ENCODE peak calls at places on chromosomes 6 and 20, in nine cellular contexts. F is endodermal cell; R is NCI-H1105; G is GM03348; O is stimulated activated CD8-positive, alpha-beta memory T cell treated with anti-CD3 and anti-CD28 coated beads, Interleukin-4, amount 100 ng/mL, for 4 hours; Y is Daoy; Z is esophagus squamous epithelium; W is activated CD8-positive, alpha-beta T cell treated with anti-CD3 and anti-CD28 coated beads, Interleukin-2, amount 10 ng/mL, durations not matched to agents 7 days and 5 days; I is H9. E is an unnamed sample.

GRCh38 chr20:63357921-63358905 is 2.9 kb downstream of the CHRNA4 start:
- DNase-seq in I (no peak), Y (no peak), R (peak; percentile 85), W (no peak), F (no peak), O (no peak), Z (no peak), G (no peak), E (peak; percentile 23)

GRCh38 chr6:142696123-142696522 is 248.9 kb downstream of the HIVEP2 start:
- DNase-seq in O (no peak), I (no peak), Y (no peak), G (no peak), W (no peak), F (no peak), Z (no peak), R (no peak), E (no peak)

GRCh38 chr6:32785781-32786533 is 22.6 kb upstream of the HLA-DQB2 start:
- DNase-seq in R (peak; percentile 40), F (peak; percentile 77), Y (peak; percentile 67), W (peak; percentile 54), I (peak; percentile 52), O (no peak), G (peak; percentile 61), Z (no peak), E (peak; percentile 67)

GRCh38 chr20:40767530-40767924 is 78.5 kb upstream of the MAFB start:
- DNase-seq in F (peak; percentile 36), Z (no peak), I (no peak), O (no peak), Y (no peak), W (no peak), R (no peak), G (no peak), E (no peak)

GRCh38 chr6:160990847-160991410 is 640 bp upstream of the MAP3K4 start:
- DNase-seq in W (no peak), I (no peak), G (no peak), Z (no peak), R (no peak), Y (no peak), F (no peak), O (no peak), E (peak; percentile 12)

GRCh38 chr6:148709577-148709976 is 37.3 kb upstream of the UST start:
- DNase-seq in Z (no peak), R (no peak), I (no peak), O (no peak), W (no peak), Y (no peak), G (no peak), F (no peak), E (no peak)

GRCh38 chr6:133980168-133980567 is 27.1 kb downstream of the TBPL1 start:
- DNase-seq in Y (no peak), F (no peak), I (no peak), R (no peak), Z (no peak), G (no peak), O (no peak), W (no peak), E (no peak)

GRCh38 chr6:166942393-166943168 is 13.8 kb downstream of the RNASET2 start:
- DNase-seq in W (no peak), Z (no peak), G (no peak), R (no peak), F (no peak), I (no peak), O (no peak), Y (no peak), E (no peak)

GRCh38 chr6:166615059-166615770 is 11.8 kb downstream of the RPS6KA2 start:
- DNase-seq in O (no peak), G (peak; percentile 19), Z (no peak), Y (peak; percentile 39), I (no peak), F (peak; percentile 56), R (no peak), W (no peak), E (peak; percentile 78)

GRCh38 chr6:36099872-36100483 is 30.3 kb upstream of the MAPK13 start:
- DNase-seq in F (no peak), I (no peak), G (no peak), R (no peak), Y (no peak), W (peak; percentile 63), O (no peak), Z (no peak), E (peak; percentile 41)

GRCh38 chr20:16864069-16864468 is 115.9 kb downstream of the OTOR start:
- DNase-seq in Y (no peak), R (no peak), G (peak; percentile 22), O (no peak), F (no peak), I (no peak), Z (no peak), W (no peak), E (no peak)

GRCh38 chr6:30926644-30927043 is 5.3 kb downstream of the SFTA2 start:
- DNase-seq in W (no peak), I (no peak), R (no peak), O (no peak), Z (no peak), Y (no peak), F (no peak), G (peak; percentile 25), E (no peak)

E was measured in lung microvascular endothelial cell.